ENCODE peak calls at places on chromosome 20, in five cellular contexts. C is effector CD4-positive, alpha-beta T cell; K is left ventricle myocardium inferior; R is left ventricle myocardium superior; V is activated naive CD8-positive, alpha-beta T cell treated with anti-CD3 and anti-CD28 coated beads, Interleukin-2, amount 10 ng/mL, durations not matched to agents 7 days and 5 days. X is an unnamed sample.

GRCh38 chr20:51428451-51429143 is 113.9 kb downstream of the NFATC2 start:
- DNase-seq in C (no peak), K (peak; percentile 40), R (peak; percentile 67), V (no peak), X (no peak)

GRCh38 chr20:45910670-45911485 is 1.1 kb downstream of the PLTP start:
- DNase-seq in C (peak; percentile 73), K (peak; percentile 97), R (peak; percentile 96), V (peak; percentile 97), X (no peak)

GRCh38 chr20:40416274-40416673 is 272.8 kb downstream of the MAFB start:
- DNase-seq in C (no peak), K (no peak), R (no peak), V (no peak), X (no peak)

GRCh38 chr20:10492065-10492464 is 57.0 kb downstream of the SLX4IP start:
- DNase-seq in C (no peak), K (no peak), R (no peak), V (no peak), X (no peak)

GRCh38 chr20:10005885-10006284 is 28.9 kb upstream of the ANKEF1 start:
- DNase-seq in C (no peak), K (no peak), R (no peak), V (no peak), X (no peak)

GRCh38 chr20:22805219-22805618 is 220.8 kb upstream of the FOXA2 start:
- DNase-seq in C (no peak), K (peak; percentile 34), R (peak; percentile 40), V (no peak), X (no peak)

GRCh38 chr20:41617059-41617921 is 887 bp downstream of the CHD6 start:
- DNase-seq in C (peak; percentile 43), K (peak; percentile 24), R (peak; percentile 56), V (peak; percentile 55), X (no peak)

GRCh38 chr20:19566226-19566960 is 191.7 kb upstream of the RIN2 start:
- DNase-seq in C (no peak), K (no peak), R (no peak), V (no peak), X (no peak)

GRCh38 chr20:7689151-7689550 is 251.1 kb downstream of the HAO1 start:
- DNase-seq in C (no peak), K (no peak), R (no peak), V (no peak), X (no peak)

GRCh38 chr20:1272368-1273155 is 6.5 kb downstream of the SNPH start:
- DNase-seq in C (no peak), K (no peak), R (no peak), V (no peak), X (no peak)

GRCh38 chr20:48231253-48231652 is 446.0 kb upstream of the SULF2 start:
- DNase-seq in C (no peak), K (no peak), R (no peak), V (no peak), X (no peak)

GRCh38 chr20:31693987-31694661 is 28.5 kb downstream of the BCL2L1 start:
- DNase-seq in C (no peak), K (no peak), R (no peak), V (no peak), X (no peak)

GRCh38 chr20:49597825-49598395 is 30.0 kb upstream of the PTGIS start:
- DNase-seq in C (no peak), K (no peak), R (no peak), V (no peak), X (no peak)

GRCh38 chr20:1816384-1817381 is 78.5 kb upstream of the SIRPA start:
- DNase-seq in C (no peak), K (no peak), R (no peak), V (peak; percentile 60), X (no peak)

GRCh38 chr20:39269031-39269461 is 306.9 kb downstream of the DHX35 start:
- DNase-seq in C (no peak), K (peak; percentile 51), R (peak; percentile 76), V (peak; percentile 67), X (no peak)

GRCh38 chr20:3873507-3873906 is 15.7 kb upstream of the PANK2 start:
- DNase-seq in C (no peak), K (no peak), R (no peak), V (no peak), X (no peak)

GRCh38 chr20:43727980-43728590 is 1.3 kb upstream of the GTSF1L start:
- DNase-seq in C (no peak), K (no peak), R (no peak), V (no peak), X (no peak)

GRCh38 chr20:44619294-44619693 is 32.2 kb downstream of the ADA start:
- DNase-seq in C (no peak), K (no peak), R (no peak), V (no peak), X (no peak)

GRCh38 chr20:20360464-20360863 is 7.4 kb upstream of the INSM1 start:
- DNase-seq in C (no peak), K (no peak), R (no peak), V (no peak), X (no peak)

GRCh38 chr20:60484316-60484715 is 526.1 kb downstream of the CDH26 start:
- DNase-seq in C (no peak), K (no peak), R (no peak), V (no peak), X (no peak)

GRCh38 chr20:17315491-17316231 is 88.8 kb downstream of the PCSK2 start:
- DNase-seq in C (no peak), K (no peak), R (no peak), V (no peak), X (no peak)

GRCh38 chr20:62898093-62898964 is 28.0 kb downstream of the DIDO1 start:
- DNase-seq in C (no peak), K (no peak), R (no peak), V (no peak), X (no peak)

GRCh38 chr20:48057739-48058138 is 272.5 kb upstream of the SULF2 start:
- DNase-seq in C (no peak), K (no peak), R (no peak), V (no peak), X (no peak)

GRCh38 chr20:10848810-10849370 is 175.1 kb upstream of the JAG1 start:
- DNase-seq in C (no peak), K (peak; percentile 19), R (peak; percentile 33), V (no peak), X (no peak)

GRCh38 chr20:13649548-13649947 is 10.8 kb upstream of the TASP1 start:
- DNase-seq in C (no peak), K (peak; percentile 74), R (peak; percentile 79), V (no peak), X (no peak)

GRCh38 chr20:32534661-32535240 is 50.4 kb downstream of the NOL4L start:
- DNase-seq in C (peak; percentile 60), K (no peak), R (peak; percentile 2), V (no peak), X (no peak)

GRCh38 chr20:49560646-49561045 is 7.3 kb downstream of the PTGIS start:
- DNase-seq in C (no peak), K (no peak), R (no peak), V (no peak), X (no peak)

GRCh38 chr20:9476174-9476573 is 38.2 kb upstream of the LAMP5 start:
- DNase-seq in C (no peak), K (no peak), R (no peak), V (no peak), X (no peak)

GRCh38 chr20:3669710-3670367 is 6.6 kb upstream of the GFRA4 start:
- DNase-seq in C (no peak), K (no peak), R (peak; percentile 14), V (no peak), X (no peak)

GRCh38 chr20:6485376-6485775 is 282.1 kb upstream of the BMP2 start:
- DNase-seq in C (no peak), K (no peak), R (no peak), V (no peak), X (no peak)

GRCh38 chr20:23497458-23498026 is 6.6 kb downstream of the CST8 start:
- DNase-seq in C (no peak), K (no peak), R (no peak), V (no peak), X (no peak)